ENCODE peak calls at places on chromosomes 2 and 18, in nine cellular contexts. One of them, this sample, is unnamed.
A peak's percentile ranks its signal among the peaks of the same experiment; 100 is the strongest.

GRCh38 chr2:42052702-42053481 is 5.1 kb downstream of the PKDCC start:
- DNase-seq in K562: peak; percentile 31
- DNase-seq in HCT116: no peak
- DNase-seq in Panc1: no peak
- DNase-seq in HepG2: no peak
- DNase-seq in HL-60: no peak
- DNase-seq in SK-N-SH: no peak
- DNase-seq in GM12878: no peak
- DNase-seq in A549: no peak
- DNase-seq in this sample: no peak

GRCh38 chr2:241329669-241330615 is 14.2 kb downstream of the SEPTIN2 start:
- DNase-seq in HCT116: no peak
- DNase-seq in Panc1: no peak
- DNase-seq in K562: no peak
- DNase-seq in SK-N-SH: no peak
- DNase-seq in HepG2: no peak
- DNase-seq in A549: no peak
- DNase-seq in HL-60: no peak
- DNase-seq in GM12878: no peak
- DNase-seq in this sample: no peak

GRCh38 chr2:71395471-71395870 is 57.9 kb upstream of the DYSF start:
- DNase-seq in Panc1: no peak
- DNase-seq in K562: no peak
- DNase-seq in HepG2: peak; percentile 13
- DNase-seq in HCT116: no peak
- DNase-seq in HL-60: no peak
- DNase-seq in SK-N-SH: no peak
- DNase-seq in GM12878: no peak
- DNase-seq in A549: no peak
- DNase-seq in this sample: no peak

GRCh38 chr2:230657462-230657861 is 55.2 kb upstream of the CAB39 start:
- DNase-seq in HL-60: no peak
- DNase-seq in Panc1: no peak
- DNase-seq in A549: no peak
- DNase-seq in GM12878: no peak
- DNase-seq in HepG2: no peak
- DNase-seq in SK-N-SH: no peak
- DNase-seq in K562: no peak
- DNase-seq in HCT116: no peak
- DNase-seq in this sample: no peak

GRCh38 chr2:150486539-150487484 is 655 bp downstream of the RND3 start:
- DNase-seq in SK-N-SH: peak; percentile 65
- DNase-seq in HCT116: no peak
- DNase-seq in HL-60: no peak
- DNase-seq in K562: no peak
- DNase-seq in Panc1: no peak
- DNase-seq in A549: no peak
- DNase-seq in HepG2: no peak
- DNase-seq in GM12878: no peak
- DNase-seq in this sample: peak; percentile 30

GRCh38 chr18:57542126-57542525 is 44.4 kb downstream of the FECH start:
- DNase-seq in A549: no peak
- DNase-seq in HepG2: no peak
- DNase-seq in Panc1: no peak
- DNase-seq in K562: no peak
- DNase-seq in SK-N-SH: no peak
- DNase-seq in HCT116: no peak
- DNase-seq in HL-60: no peak
- DNase-seq in GM12878: no peak
- DNase-seq in this sample: no peak

GRCh38 chr2:70133127-70133452 is 45.8 kb downstream of the PCBP1 start:
- DNase-seq in HL-60: no peak
- DNase-seq in GM12878: no peak
- DNase-seq in Panc1: no peak
- DNase-seq in SK-N-SH: no peak
- DNase-seq in K562: no peak
- DNase-seq in HCT116: no peak
- DNase-seq in HepG2: no peak
- DNase-seq in A549: no peak
- DNase-seq in this sample: no peak

GRCh38 chr2:239873656-239874635 is 151.2 kb downstream of the NDUFA10 start:
- DNase-seq in HL-60: no peak
- DNase-seq in GM12878: no peak
- DNase-seq in Panc1: no peak
- DNase-seq in HCT116: no peak
- DNase-seq in K562: no peak
- DNase-seq in A549: no peak
- DNase-seq in HepG2: no peak
- DNase-seq in SK-N-SH: no peak
- DNase-seq in this sample: no peak

GRCh38 chr2:128139624-128140023 is 48.6 kb downstream of the UGGT1 start:
- DNase-seq in A549: no peak
- DNase-seq in SK-N-SH: no peak
- DNase-seq in K562: no peak
- DNase-seq in HepG2: no peak
- DNase-seq in HL-60: no peak
- DNase-seq in GM12878: no peak
- DNase-seq in Panc1: no peak
- DNase-seq in HCT116: no peak
- DNase-seq in this sample: no peak

GRCh38 chr2:199624958-199625357 is 167.2 kb upstream of the SATB2 start:
- DNase-seq in SK-N-SH: no peak
- DNase-seq in HepG2: no peak
- DNase-seq in Panc1: no peak
- DNase-seq in HCT116: no peak
- DNase-seq in K562: no peak
- DNase-seq in HL-60: no peak
- DNase-seq in A549: no peak
- DNase-seq in GM12878: no peak
- DNase-seq in this sample: peak; percentile 65

GRCh38 chr2:190455358-190456095 is 47.4 kb downstream of the MFSD6 start:
- DNase-seq in K562: no peak
- DNase-seq in A549: no peak
- DNase-seq in HepG2: no peak
- DNase-seq in HCT116: no peak
- DNase-seq in SK-N-SH: no peak
- DNase-seq in Panc1: no peak
- DNase-seq in HL-60: no peak
- DNase-seq in GM12878: no peak
- DNase-seq in this sample: no peak

GRCh38 chr2:118221952-118222594 is 133.8 kb downstream of the INSIG2 start:
- DNase-seq in K562: peak; percentile 58
- DNase-seq in A549: peak; percentile 63
- DNase-seq in SK-N-SH: peak; percentile 72
- DNase-seq in HCT116: peak; percentile 53
- DNase-seq in Panc1: peak; percentile 64
- DNase-seq in HL-60: peak; percentile 45
- DNase-seq in GM12878: no peak
- DNase-seq in HepG2: peak; percentile 61
- DNase-seq in this sample: peak; percentile 89

GRCh38 chr18:22399949-22400348 is 17.8 kb downstream of the CTAGE1 start:
- DNase-seq in Panc1: no peak
- DNase-seq in K562: no peak
- DNase-seq in HepG2: no peak
- DNase-seq in HCT116: no peak
- DNase-seq in HL-60: no peak
- DNase-seq in SK-N-SH: no peak
- DNase-seq in GM12878: no peak
- DNase-seq in A549: no peak
- DNase-seq in this sample: no peak

GRCh38 chr2:130390460-130391057 is 34.7 kb downstream of the PTPN18 start:
- DNase-seq in HepG2: no peak
- DNase-seq in GM12878: no peak
- DNase-seq in HCT116: no peak
- DNase-seq in Panc1: no peak
- DNase-seq in A549: no peak
- DNase-seq in HL-60: peak; percentile 43
- DNase-seq in K562: no peak
- DNase-seq in SK-N-SH: no peak
- DNase-seq in this sample: no peak

GRCh38 chr2:20561703-20562454 is 89.0 kb downstream of the HS1BP3 start:
- DNase-seq in HepG2: no peak
- DNase-seq in Panc1: no peak
- DNase-seq in HL-60: no peak
- DNase-seq in SK-N-SH: no peak
- DNase-seq in K562: peak; percentile 45
- DNase-seq in A549: no peak
- DNase-seq in GM12878: no peak
- DNase-seq in HCT116: no peak
- DNase-seq in this sample: peak; percentile 19

GRCh38 chr2:62774555-62775366 is 69.2 kb downstream of the EHBP1 start:
- DNase-seq in GM12878: peak; percentile 17
- DNase-seq in HCT116: peak; percentile 49
- DNase-seq in HL-60: peak; percentile 18
- DNase-seq in Panc1: peak; percentile 48
- DNase-seq in A549: peak; percentile 83
- DNase-seq in K562: peak; percentile 63
- DNase-seq in HepG2: peak; percentile 78
- DNase-seq in SK-N-SH: peak; percentile 19
- DNase-seq in this sample: peak; percentile 70

GRCh38 chr2:149601141-149601796 is 13.7 kb upstream of the MMADHC start:
- DNase-seq in HCT116: no peak
- DNase-seq in GM12878: no peak
- DNase-seq in HepG2: no peak
- DNase-seq in HL-60: peak; percentile 18
- DNase-seq in K562: no peak
- DNase-seq in SK-N-SH: no peak
- DNase-seq in Panc1: no peak
- DNase-seq in A549: no peak
- DNase-seq in this sample: no peak

GRCh38 chr2:227597993-227598392 is 700 bp upstream of the SCYGR2 start:
- DNase-seq in Panc1: no peak
- DNase-seq in SK-N-SH: no peak
- DNase-seq in HCT116: peak; percentile 12
- DNase-seq in K562: no peak
- DNase-seq in GM12878: no peak
- DNase-seq in HL-60: no peak
- DNase-seq in A549: no peak
- DNase-seq in HepG2: peak; percentile 18
- DNase-seq in this sample: peak; percentile 46

GRCh38 chr2:149169653-149170052 is 131.2 kb downstream of the LYPD6B start:
- DNase-seq in HepG2: no peak
- DNase-seq in Panc1: no peak
- DNase-seq in K562: no peak
- DNase-seq in GM12878: no peak
- DNase-seq in HCT116: peak; percentile 83
- DNase-seq in SK-N-SH: no peak
- DNase-seq in HL-60: no peak
- DNase-seq in A549: no peak
- DNase-seq in this sample: no peak

GRCh38 chr2:41222593-41222992 is 770.7 kb upstream of the SLC8A1 start:
- DNase-seq in Panc1: no peak
- DNase-seq in HL-60: no peak
- DNase-seq in HepG2: no peak
- DNase-seq in GM12878: no peak
- DNase-seq in A549: no peak
- DNase-seq in K562: no peak
- DNase-seq in HCT116: no peak
- DNase-seq in SK-N-SH: no peak
- DNase-seq in this sample: no peak

GRCh38 chr2:8622199-8622911 is 59.5 kb upstream of the ID2 start:
- DNase-seq in Panc1: no peak
- DNase-seq in SK-N-SH: no peak
- DNase-seq in K562: no peak
- DNase-seq in GM12878: no peak
- DNase-seq in HCT116: no peak
- DNase-seq in HL-60: no peak
- DNase-seq in HepG2: no peak
- DNase-seq in A549: no peak
- DNase-seq in this sample: no peak

GRCh38 chr2:44130441-44130840 is 38.2 kb upstream of the PPM1B start:
- DNase-seq in SK-N-SH: no peak
- DNase-seq in HCT116: no peak
- DNase-seq in GM12878: no peak
- DNase-seq in HepG2: no peak
- DNase-seq in K562: peak; percentile 28
- DNase-seq in Panc1: no peak
- DNase-seq in A549: peak; percentile 53
- DNase-seq in HL-60: no peak
- DNase-seq in this sample: no peak
- TF ChIP-seq REST in SK-N-SH: no peak
- TF ChIP-seq REST in HCT116: no peak
- TF ChIP-seq REST in GM12878: no peak
- TF ChIP-seq REST in HepG2: no peak
- TF ChIP-seq REST in K562: no peak
- TF ChIP-seq REST in Panc1: no peak
- TF ChIP-seq REST in A549: no peak
- TF ChIP-seq REST in HL-60: no peak
- TF ChIP-seq REST in this sample: no peak

DNA sequence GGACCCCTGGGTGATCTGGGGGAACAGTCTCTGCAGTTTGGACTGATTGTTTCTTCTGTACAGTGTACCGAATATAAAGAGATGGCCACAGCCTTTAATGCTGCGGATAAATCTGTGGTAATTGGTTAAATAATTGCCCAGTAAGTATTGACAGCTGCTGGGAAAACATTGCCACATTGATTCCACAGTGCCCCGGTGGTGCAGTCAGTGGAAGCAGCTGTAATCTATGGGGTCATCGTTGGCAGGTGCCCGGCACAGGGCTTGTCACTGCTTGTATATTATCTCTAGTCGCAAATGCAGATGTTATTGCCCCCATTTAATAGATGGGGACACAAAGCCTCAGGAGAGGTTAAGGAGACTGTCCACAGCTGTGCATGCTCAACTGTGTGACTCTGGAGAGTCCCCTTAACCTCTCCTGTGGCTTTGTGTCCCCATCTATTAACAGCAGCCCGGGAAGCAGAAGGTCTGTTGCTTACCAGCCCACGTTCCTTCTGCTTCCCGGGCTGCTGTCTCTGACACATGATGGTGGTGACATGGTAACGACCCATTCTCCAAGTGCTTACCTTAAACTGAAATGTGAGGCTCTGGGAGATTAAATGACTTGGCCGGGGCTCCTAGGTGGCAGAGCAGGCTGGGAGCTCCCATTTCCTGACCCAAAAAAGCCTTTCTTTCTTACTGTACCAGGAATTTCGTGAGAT is 76.9 kb downstream of the NCK2 start:
- DNase-seq in SK-N-SH: no peak
- DNase-seq in HepG2: no peak
- DNase-seq in HL-60: peak; percentile 49
- DNase-seq in A549: no peak
- DNase-seq in GM12878: no peak
- DNase-seq in HCT116: no peak
- DNase-seq in Panc1: no peak
- DNase-seq in K562: no peak
- DNase-seq in this sample: no peak
- TF ChIP-seq REST in SK-N-SH: no peak
- TF ChIP-seq REST in HepG2: no peak
- TF ChIP-seq REST in HL-60: no peak
- TF ChIP-seq REST in A549: no peak
- TF ChIP-seq REST in GM12878: no peak
- TF ChIP-seq REST in HCT116: no peak
- TF ChIP-seq REST in Panc1: no peak
- TF ChIP-seq REST in K562: no peak
- TF ChIP-seq REST in this sample: no peak

GRCh38 chr18:8212893-8213805 is 396.1 kb upstream of the RAB12 start:
- DNase-seq in Panc1: no peak
- DNase-seq in HepG2: no peak
- DNase-seq in HCT116: no peak
- DNase-seq in K562: no peak
- DNase-seq in A549: peak; percentile 23
- DNase-seq in SK-N-SH: no peak
- DNase-seq in GM12878: no peak
- DNase-seq in HL-60: no peak
- DNase-seq in this sample: no peak
- TF ChIP-seq REST in Panc1: no peak
- TF ChIP-seq REST in HepG2: no peak
- TF ChIP-seq REST in HCT116: no peak
- TF ChIP-seq REST in K562: no peak
- TF ChIP-seq REST in A549: no peak
- TF ChIP-seq REST in SK-N-SH: no peak
- TF ChIP-seq REST in GM12878: no peak
- TF ChIP-seq REST in HL-60: no peak
- TF ChIP-seq REST in this sample: no peak

GRCh38 chr2:115290478-115290877 is 848.0 kb downstream of the DPP10 start:
- DNase-seq in HepG2: no peak
- DNase-seq in HCT116: no peak
- DNase-seq in GM12878: no peak
- DNase-seq in SK-N-SH: no peak
- DNase-seq in K562: no peak
- DNase-seq in Panc1: no peak
- DNase-seq in HL-60: no peak
- DNase-seq in A549: no peak
- DNase-seq in this sample: no peak
- TF ChIP-seq REST in HepG2: no peak
- TF ChIP-seq REST in HCT116: no peak
- TF ChIP-seq REST in GM12878: no peak
- TF ChIP-seq REST in SK-N-SH: no peak
- TF ChIP-seq REST in K562: no peak
- TF ChIP-seq REST in Panc1: no peak
- TF ChIP-seq REST in HL-60: no peak
- TF ChIP-seq REST in A549: no peak
- TF ChIP-seq REST in this sample: no peak